ENCODE peak calls at places on chromosomes 4 and X, in ten cellular contexts. R is SW480; V is lung; A is activated CD4-positive, alpha-beta T cell treated with anti-CD3 and anti-CD28 coated beads for 36 hours; D is neural crest cell; H is upper lobe of right lung; W is EH; M is cardiac fibroblast; O is bronchial epithelial cell; S is NCI-H146. F is an unnamed sample.

GRCh38 chr4:5890063-5890727 is 2.7 kb downstream of the CRMP1 start:
- DNase-seq in D (peak; percentile 79), W (no peak), O (no peak), S (peak; percentile 93), A (peak; percentile 25), R (no peak), M (no peak), H (no peak), V (no peak), F (no peak)

GRCh38 chr4:56099378-56099786 is 150.6 kb downstream of the CEP135 start:
- DNase-seq in D (no peak), A (no peak), S (no peak), W (no peak), O (peak; percentile 15), H (no peak), V (no peak), R (peak; percentile 36), M (no peak), F (no peak)

GRCh38 chrX:10769696-10770619 is 149.6 kb upstream of the MID1 start:
- DNase-seq in V (no peak), R (peak; percentile 8), W (peak; percentile 54), S (peak; percentile 71), A (no peak), H (no peak), D (peak; percentile 18), O (peak; percentile 40), M (peak; percentile 41), F (no peak)

GRCh38 chr4:36613999-36614398 is 332.6 kb downstream of the DTHD1 start:
- DNase-seq in D (no peak), H (no peak), O (peak; percentile 36), M (no peak), A (no peak), R (no peak), V (no peak), S (no peak), W (no peak), F (no peak)

GRCh38 chr4:184487503-184487902 is 13.2 kb upstream of the IRF2 start:
- DNase-seq in D (no peak), M (no peak), A (no peak), W (no peak), V (no peak), H (no peak), R (no peak), O (peak; percentile 46), S (no peak), F (no peak)

GRCh38 chr4:122746485-122746965 is 14.0 kb downstream of the BBS12 start:
- DNase-seq in V (no peak), S (no peak), W (peak; percentile 59), O (no peak), D (no peak), R (no peak), A (peak; percentile 14), M (no peak), H (no peak), F (no peak)

GRCh38 chr4:185865901-185866328 is 53.9 kb upstream of the SORBS2 start:
- DNase-seq in O (peak; percentile 82), A (no peak), V (no peak), H (no peak), D (no peak), M (peak; percentile 79), R (no peak), W (peak; percentile 73), S (no peak), F (no peak)

GRCh38 chr4:37922323-37922722 is 31.4 kb downstream of the TBC1D1 start:
- DNase-seq in M (peak; percentile 13), S (no peak), R (no peak), V (no peak), A (peak; percentile 14), D (no peak), W (no peak), H (no peak), O (no peak), F (peak; percentile 40)

GRCh38 chrX:119266364-119266995 is 30.4 kb downstream of the PGRMC1 start:
- DNase-seq in D (peak; percentile 15), O (peak; percentile 7), M (peak; percentile 31), R (peak; percentile 18), A (peak; percentile 35), H (no peak), V (no peak), W (peak; percentile 34), S (peak; percentile 0), F (peak; percentile 19)

GRCh38 chrX:70434914-70435586 is 9.6 kb upstream of the DLG3 start:
- DNase-seq in R (no peak), S (no peak), M (peak; percentile 51), O (no peak), V (no peak), W (peak; percentile 84), H (no peak), D (no peak), A (peak; percentile 20), F (peak; percentile 81)

GRCh38 chr4:155566241-155566823 is 100.3 kb upstream of the GUCY1A1 start:
- DNase-seq in A (no peak), V (no peak), O (peak; percentile 31), S (no peak), H (no peak), W (peak; percentile 31), R (no peak), D (no peak), M (peak; percentile 27), F (no peak)

GRCh38 chr4:74038161-74039064 is at the start of gene CXCL3:
- DNase-seq in A (peak; percentile 50), V (peak; percentile 79), R (peak; percentile 34), S (peak; percentile 25), M (peak; percentile 78), O (peak; percentile 35), H (peak; percentile 94), W (peak; percentile 66), D (peak; percentile 60), F (peak; percentile 47)

GRCh38 chr4:102174800-102175199 is 170.5 kb downstream of the SLC39A8 start:
- DNase-seq in O (peak; percentile 12), M (peak; percentile 26), W (peak; percentile 75), S (no peak), D (no peak), A (no peak), R (no peak), V (no peak), H (no peak), F (no peak)

F was measured in hepatic stellate cell.